ENCODE peak calls at places on chromosome 9, in five cellular contexts. P is esophagus squamous epithelium; I is GM13976; W is tibial nerve; J is CD8-positive, alpha-beta T cell. H is an unnamed sample.

GRCh38 chr9:14554866-14555265 is 138.4 kb downstream of the ZDHHC21 start:
- DNase-seq in P (no peak), I (no peak), W (no peak), J (no peak), H (no peak)

GRCh38 chr9:92986175-92987110 is 39.1 kb downstream of the FGD3 start:
- DNase-seq in P (no peak), I (peak; percentile 18), W (peak; percentile 26), J (peak; percentile 22), H (no peak)

GRCh38 chr9:82117025-82117424 is 128.5 kb downstream of the SPATA31D1 start:
- DNase-seq in P (no peak), I (no peak), W (peak; percentile 48), J (no peak), H (no peak)

GRCh38 chr9:88571417-88571816 is 36.4 kb downstream of the NXNL2 start:
- DNase-seq in P (no peak), I (no peak), W (no peak), J (no peak), H (no peak)

GRCh38 chr9:114539718-114540410 is 34.6 kb upstream of the WHRN start:
- DNase-seq in P (no peak), I (no peak), W (no peak), J (no peak), H (no peak)

GRCh38 chr9:127734247-127734746 is 797 bp downstream of the TOR2A start:
- DNase-seq in P (no peak), I (no peak), W (no peak), J (no peak), H (peak; percentile 59)

GRCh38 chr9:109286981-109287380 is 33.9 kb downstream of the EPB41L4B start:
- DNase-seq in P (no peak), I (no peak), W (no peak), J (no peak), H (no peak)

GRCh38 chr9:126297656-126298318 is 28.8 kb upstream of the MVB12B start:
- DNase-seq in P (no peak), I (no peak), W (no peak), J (no peak), H (no peak)

GRCh38 chr9:97853844-97854695 is 1.0 kb downstream of the FOXE1 start:
- DNase-seq in P (no peak), I (peak; percentile 61), W (no peak), J (no peak), H (peak; percentile 78)

GRCh38 chr9:127140181-127140580 is 17.7 kb upstream of the ANGPTL2 start:
- DNase-seq in P (no peak), I (no peak), W (no peak), J (no peak), H (no peak)

GRCh38 chr9:116008278-116008677 is 145.3 kb upstream of the PAPPA start:
- DNase-seq in P (no peak), I (no peak), W (no peak), J (no peak), H (no peak)

GRCh38 chr9:77679088-77679487 is 31.0 kb upstream of the GNA14 start:
- DNase-seq in P (no peak), I (no peak), W (no peak), J (no peak), H (no peak)

GRCh38 chr9:136765041-136765440 is 723 bp upstream of the LCN15 start:
- DNase-seq in P (no peak), I (no peak), W (no peak), J (no peak), H (peak; percentile 27)

GRCh38 chr9:130391863-130392262 is 52.9 kb upstream of the ASS1 start:
- DNase-seq in P (no peak), I (no peak), W (no peak), J (no peak), H (no peak)

GRCh38 chr9:98383758-98384157 is 128.3 kb upstream of the TBC1D2 start:
- DNase-seq in P (no peak), I (no peak), W (no peak), J (no peak), H (no peak)

GRCh38 chr9:136996361-136997281 is at the start of gene CLIC3:
- DNase-seq in P (no peak), I (no peak), W (no peak), J (peak; percentile 33), H (peak; percentile 76)

GRCh38 chr9:99563364-99563763 is 258.3 kb upstream of the NR4A3 start:
- DNase-seq in P (no peak), I (no peak), W (no peak), J (no peak), H (no peak)

GRCh38 chr9:88580961-88581360 is 46.0 kb downstream of the NXNL2 start:
- DNase-seq in P (no peak), I (no peak), W (no peak), J (no peak), H (no peak)

GRCh38 chr9:36336511-36336910 is 63.6 kb downstream of the RNF38 start:
- DNase-seq in P (no peak), I (no peak), W (no peak), J (no peak), H (no peak)

GRCh38 chr9:114153761-114154596 is 1.4 kb upstream of the COL27A1 start:
- DNase-seq in P (no peak), I (no peak), W (no peak), J (no peak), H (peak; percentile 87)

GRCh38 chr9:128114326-128115186 is 13.0 kb downstream of the PTGES2 start:
- DNase-seq in P (no peak), I (no peak), W (no peak), J (no peak), H (peak; percentile 35)

GRCh38 chr9:115494958-115495690 is 377.2 kb upstream of the TNC start:
- DNase-seq in P (no peak), I (no peak), W (no peak), J (no peak), H (no peak)

GRCh38 chr9:109307380-109308240 is 13.2 kb downstream of the EPB41L4B start:
- DNase-seq in P (no peak), I (no peak), W (no peak), J (no peak), H (no peak)

GRCh38 chr9:131668439-131669233 is 71.2 kb downstream of the RAPGEF1 start:
- DNase-seq in P (no peak), I (peak; percentile 78), W (no peak), J (peak; percentile 41), H (no peak)

GRCh38 chr9:90447773-90448172 is 194.9 kb downstream of the DIRAS2 start:
- DNase-seq in P (no peak), I (no peak), W (no peak), J (no peak), H (no peak)

GRCh38 chr9:133105461-133105770 is 15.6 kb downstream of the RALGDS start:
- DNase-seq in P (no peak), I (no peak), W (no peak), J (no peak), H (no peak)

GRCh38 chr9:126152622-126153362 is 173.8 kb upstream of the MVB12B start:
- DNase-seq in P (no peak), I (peak; percentile 4), W (no peak), J (no peak), H (no peak)

GRCh38 chr9:121529237-121529987 is 29.8 kb upstream of the GGTA1 start:
- DNase-seq in P (peak; percentile 51), I (peak; percentile 9), W (peak; percentile 91), J (no peak), H (no peak)

GRCh38 chr9:136305822-136306690 is 2.2 kb upstream of the CCDC187 start:
- DNase-seq in P (no peak), I (no peak), W (no peak), J (no peak), H (no peak)

GRCh38 chr9:136952354-136952855 is 332 bp downstream of the LCN12 start:
- DNase-seq in P (no peak), I (no peak), W (no peak), J (no peak), H (no peak)

GRCh38 chr9:136021171-136021890 is 60.2 kb upstream of the UBAC1 start:
- DNase-seq in P (no peak), I (no peak), W (no peak), J (no peak), H (peak; percentile 56)

DNA sequence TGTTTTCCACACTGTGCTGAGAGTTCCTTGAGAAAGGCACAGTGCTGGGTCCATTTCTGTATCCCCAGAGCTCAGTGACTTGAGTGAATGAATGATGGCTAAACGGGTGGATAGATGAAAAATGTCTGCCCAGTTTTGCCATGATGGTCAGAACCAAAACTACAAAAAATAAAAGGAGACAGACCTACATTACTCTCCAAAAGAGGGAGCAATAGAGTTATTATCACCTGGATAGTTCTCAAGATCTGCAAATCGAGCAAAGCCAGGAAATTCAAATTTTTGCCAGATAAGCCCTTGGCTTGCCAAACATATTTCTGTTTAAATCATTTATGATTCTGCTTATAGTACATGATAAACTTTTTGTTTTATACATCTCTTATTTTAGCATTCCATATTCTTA is 214.2 kb upstream of the ZNF462 start:
- DNase-seq in P (no peak), I (no peak), W (no peak), J (no peak), H (no peak)
- TF ChIP-seq CTCF in P (no peak), I (no peak), W (no peak), J (no peak), H (peak; percentile 45)

DNA sequence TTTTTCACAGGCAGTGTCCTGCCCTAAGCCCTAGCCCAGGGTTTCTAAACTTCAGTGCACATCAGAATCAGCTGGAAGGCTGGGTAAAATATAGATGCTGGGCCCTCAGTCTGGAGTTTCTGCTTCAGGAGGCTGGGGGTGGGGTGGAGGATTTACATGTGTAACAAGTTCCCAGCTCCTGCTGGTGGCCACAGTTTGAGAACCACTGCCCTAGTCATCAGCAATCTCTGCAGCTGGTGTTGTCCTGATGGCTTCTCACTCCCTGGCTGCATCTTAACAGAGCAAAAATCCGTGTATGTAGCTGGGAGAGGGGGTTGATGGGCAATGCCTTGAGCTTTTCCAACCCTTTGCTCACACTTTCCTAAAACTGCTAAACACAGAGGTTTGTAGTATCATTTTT is 186.0 kb upstream of the KLF9 start:
- DNase-seq in P (no peak), I (no peak), W (peak; percentile 29), J (no peak), H (no peak)
- TF ChIP-seq CTCF in P (no peak), I (no peak), W (no peak), J (no peak), H (no peak)

GRCh38 chr9:73565026-73565425 is 413.4 kb downstream of the ANXA1 start:
- DNase-seq in P (no peak), I (no peak), W (no peak), J (no peak), H (no peak)

GRCh38 chr9:73566627-73567026 is 415.0 kb downstream of the ANXA1 start:
- DNase-seq in P (no peak), I (no peak), W (no peak), J (no peak), H (no peak)

DNA sequence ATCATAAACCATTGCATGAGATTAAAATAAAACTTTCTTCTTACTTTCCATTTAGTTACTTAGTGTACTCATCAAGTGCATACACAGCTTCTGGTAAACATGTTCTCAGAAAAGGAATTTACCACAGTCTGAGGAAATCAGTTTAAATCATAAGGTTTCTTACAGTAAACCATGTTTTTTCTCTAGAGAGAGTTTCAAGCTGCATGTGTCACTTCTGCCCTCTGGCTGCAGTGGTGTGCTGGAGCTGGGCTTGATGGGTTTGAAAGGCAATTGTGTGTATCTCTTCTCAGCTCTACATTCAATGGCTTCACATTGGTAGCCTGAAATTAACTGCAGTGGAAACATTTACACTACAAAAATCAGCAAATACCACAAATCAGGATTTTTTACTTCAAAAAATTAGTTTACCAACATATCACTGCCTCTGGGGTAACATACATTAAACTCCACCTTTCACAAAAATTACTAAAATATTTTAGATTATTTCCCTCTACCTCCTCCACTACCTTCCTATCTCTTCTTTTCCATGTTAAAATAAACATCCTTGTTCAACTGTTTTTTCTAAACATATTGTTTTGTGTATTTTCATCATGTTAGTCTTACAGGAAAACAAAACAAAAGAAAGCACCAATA is 414.3 kb downstream of the ANXA1 start:
- DNase-seq in P (no peak), I (no peak), W (no peak), J (no peak), H (peak; percentile 57)
- TF ChIP-seq CTCF in P (no peak), I (peak; percentile 35), W (peak; percentile 60), J (no peak), H (peak; percentile 78)

GRCh38 chr9:85024374-85024773 is 354.8 kb downstream of the NTRK2 start:
- DNase-seq in P (no peak), I (no peak), W (no peak), J (no peak), H (no peak)
- TF ChIP-seq CTCF in P (no peak), I (no peak), W (peak; percentile 23), J (no peak), H (no peak)

H was measured in H9.